ENCODE peak calls at places on chromosomes 1 and 21, in four cellular contexts. Z is IMR-90, S is H1, P is GM12878. Q is an unnamed sample. For H3K4me1, the result is how much of the 10 kb centered on the place peaks cover.

GRCh38 chr1:44035726-44036408 is 4.6 kb upstream of the SLC6A9 start:
- DNase-seq in P (no peak), S (no peak), Z (no peak), Q (peak)

GRCh38 chr1:247456914-247457638 is 828 bp downstream of the OR2B11 start:
- DNase-seq in Z (no peak), P (no peak), S (no peak), Q (no peak)

GRCh38 chr21:28427356-28428022 is 565.2 kb downstream of the LTN1 start:
- DNase-seq in S (no peak), P (no peak), Z (peak), Q (no peak)

GRCh38 chr1:64898107-64898861 is 68.1 kb downstream of the JAK1 start:
- DNase-seq in Z (peak), S (no peak), P (no peak), Q (peak)

GRCh38 chr1:73100216-73100615 is 817.9 kb upstream of the NEGR1 start:
- DNase-seq in S (no peak), Z (no peak), P (no peak), Q (no peak)

GRCh38 chr1:22290611-22291010 is 147.7 kb upstream of the WNT4 start:
- DNase-seq in Z (no peak), P (no peak), S (no peak), Q (no peak)

GRCh38 chr1:245085508-245086095 is 69.2 kb upstream of the KIF26B start:
- DNase-seq in S (no peak), P (peak), Z (peak), Q (no peak)

GRCh38 chr1:40746344-40747090 is 37.1 kb upstream of the KCNQ4 start:
- DNase-seq in Z (no peak), S (no peak), P (no peak), Q (no peak)

GRCh38 chr1:199580280-199580679 is 447.2 kb upstream of the NR5A2 start:
- DNase-seq in P (no peak), S (no peak), Z (no peak), Q (no peak)

GRCh38 chr1:162065016-162065415 is 4.5 kb upstream of the NOS1AP start:
- DNase-seq in P (no peak), S (no peak), Z (no peak), Q (no peak)

GRCh38 chr1:201566933-201567801 is 28.2 kb downstream of the NAV1 start:
- DNase-seq in P (no peak), S (no peak), Z (no peak), Q (peak)

GRCh38 chr21:32207096-32207716 is 71.6 kb downstream of the MIS18A start:
- DNase-seq in P (no peak), S (no peak), Z (no peak), Q (no peak)

GRCh38 chr1:231866392-231867331 is 240.1 kb downstream of the DISC1 start:
- DNase-seq in S (peak), P (no peak), Z (peak), Q (peak)

GRCh38 chr1:157968503-157968902 is 24.9 kb upstream of the KIRREL1 start:
- DNase-seq in P (no peak), S (no peak), Z (peak), Q (no peak)

GRCh38 chr1:198656500-198656932 is 17.7 kb downstream of the PTPRC start:
- DNase-seq in P (no peak), Z (no peak), S (no peak), Q (peak)

GRCh38 chr1:158355773-158356172 is 2.1 kb downstream of the CD1E start:
- DNase-seq in P (no peak), Z (no peak), S (no peak), Q (no peak)

GRCh38 chr1:64241069-64241468 is 37.6 kb downstream of the UBE2U start:
- DNase-seq in S (no peak), Z (no peak), P (no peak), Q (no peak)

GRCh38 chr1:22105611-22106207 is 37.2 kb downstream of the WNT4 start:
- DNase-seq in P (no peak), Z (peak), S (no peak), Q (peak)

GRCh38 chr1:202571719-202572339 is 138.4 kb downstream of the SYT2 start:
- DNase-seq in P (no peak), S (no peak), Z (peak), Q (peak)

GRCh38 chr1:28392027-28392652 is 22.6 kb downstream of the PHACTR4 start:
- DNase-seq in Z (peak), P (no peak), S (no peak), Q (no peak)

GRCh38 chr1:30988045-30988444 is 77.5 kb downstream of the PUM1 start:
- DNase-seq in S (no peak), Z (peak), P (no peak), Q (no peak)

GRCh38 chr1:88698140-88698539 is 14.1 kb downstream of the PKN2 start:
- DNase-seq in Z (peak), P (no peak), S (no peak), Q (peak)

GRCh38 chr1:191608367-191608766 is 549.9 kb upstream of the RGS18 start:
- DNase-seq in Z (peak), S (no peak), P (no peak), Q (no peak)

GRCh38 chr1:43329995-43330751 is 7.4 kb upstream of the MPL start:
- DNase-seq in P (no peak), Z (peak), S (no peak), Q (peak)

GRCh38 chr1:176996455-176997090 is 167.9 kb downstream of the ASTN1 start:
- DNase-seq in P (no peak), Z (no peak), S (peak), Q (no peak)

GRCh38 chr1:60571811-60572210 is 498.2 kb upstream of the C1orf87 start:
- DNase-seq in S (no peak), Z (no peak), P (no peak), Q (no peak)

GRCh38 chr1:155012052-155012546 is 9.5 kb downstream of the ZBTB7B start:
- DNase-seq in S (peak), Z (no peak), P (no peak), Q (peak)

GRCh38 chr1:28031173-28031572 is 57.2 kb downstream of the EYA3 start:
- DNase-seq in Z (peak), P (no peak), S (no peak), Q (no peak)

GRCh38 chr1:20329793-20330542 is 39.3 kb downstream of the VWA5B1 start:
- DNase-seq in Z (no peak), P (no peak), S (no peak), Q (no peak)

GRCh38 chr1:203969846-203970245 is 103.1 kb upstream of the SOX13 start:
- DNase-seq in Z (no peak), S (no peak), P (no peak), Q (no peak)

GRCh38 chr1:229192031-229192430 is 78.9 kb upstream of the RAB4A start:
- DNase-seq in P (no peak), Z (peak), S (no peak), Q (no peak)

GRCh38 chr21:17673261-17674020 is 60.7 kb upstream of the BTG3 start:
- DNase-seq in Z (no peak), S (no peak), P (no peak), Q (no peak)

GRCh38 chr1:202247837-202248795 is 54.5 kb downstream of the LGR6 start:
- DNase-seq in P (no peak), Z (no peak), S (no peak), Q (no peak)

GRCh38 chr1:160083968-160084770 is 2.8 kb downstream of the KCNJ9 start:
- DNase-seq in P (no peak), Z (no peak), S (no peak), Q (peak)

DNA sequence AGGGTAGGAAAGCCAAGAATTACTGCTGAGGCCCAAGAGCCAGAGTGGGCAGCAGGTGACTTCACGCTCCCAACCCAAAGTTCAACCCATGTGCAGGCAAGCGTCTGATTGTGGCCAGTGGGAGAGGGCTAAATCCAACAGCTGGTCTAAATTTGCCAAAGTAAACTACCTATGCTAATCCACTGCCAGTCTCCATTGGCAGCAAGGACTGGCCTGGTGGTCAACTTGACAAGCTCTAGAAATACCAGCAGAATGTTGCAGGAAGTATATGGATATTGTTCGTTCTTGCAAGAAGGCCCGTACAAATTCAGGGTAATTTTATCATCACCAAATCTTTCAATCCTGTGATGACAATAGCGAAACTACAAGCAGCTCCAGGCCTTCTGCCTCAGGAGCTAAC is 1.5 kb downstream of the TMEM63A start:
- DNase-seq in P (no peak), S (no peak), Z (no peak), Q (no peak)
- H3K4me1 ChIP-seq in P (under half), S (under half), Z (under half), Q (half or more)

GRCh38 chr1:15709226-15709625 is 25.1 kb downstream of the PLEKHM2 start:
- DNase-seq in Z (no peak), S (no peak), P (no peak), Q (no peak)
- TF ChIP-seq CHD1 in Z (no peak), S (no peak), P (no peak), Q (no peak)

GRCh38 chr1:153959454-153959853 is 1.0 kb upstream of the CRTC2 start:
- DNase-seq in P (no peak), S (no peak), Z (no peak), Q (no peak)

GRCh38 chr1:153957744-153958110 is 685 bp downstream of the CRTC2 start:
- DNase-seq in Z (no peak), S (no peak), P (no peak), Q (no peak)

GRCh38 chr1:153958111-153958960 is at the start of gene CRTC2:
- DNase-seq in P (peak), Z (peak), S (peak), Q (peak)

GRCh38 chr1:153958961-153959260 is 499 bp upstream of the CRTC2 start:
- DNase-seq in S (no peak), Z (no peak), P (no peak), Q (no peak)

GRCh38 chr1:153956997-153957715 is 1.3 kb downstream of the CRTC2 start:
- DNase-seq in Z (no peak), P (no peak), S (no peak), Q (no peak)
- H3K4me1 ChIP-seq in Z (under half), P (under half), S (under half), Q (under half)

GRCh38 chr1:185676969-185677368 is 57.2 kb upstream of the HMCN1 start:
- DNase-seq in S (no peak), Z (no peak), P (no peak), Q (no peak)

GRCh38 chr1:185679220-185679619 is 55.0 kb upstream of the HMCN1 start:
- DNase-seq in S (no peak), P (no peak), Z (no peak), Q (no peak)

GRCh38 chr1:185680453-185680852 is 53.7 kb upstream of the HMCN1 start:
- DNase-seq in Z (no peak), S (no peak), P (no peak), Q (no peak)

GRCh38 chr1:185681034-185681633 is 53.1 kb upstream of the HMCN1 start:
- DNase-seq in P (peak), S (no peak), Z (peak), Q (no peak)
- TF ChIP-seq CHD1 in P (no peak), S (no peak), Z (no peak), Q (no peak)

DNA sequence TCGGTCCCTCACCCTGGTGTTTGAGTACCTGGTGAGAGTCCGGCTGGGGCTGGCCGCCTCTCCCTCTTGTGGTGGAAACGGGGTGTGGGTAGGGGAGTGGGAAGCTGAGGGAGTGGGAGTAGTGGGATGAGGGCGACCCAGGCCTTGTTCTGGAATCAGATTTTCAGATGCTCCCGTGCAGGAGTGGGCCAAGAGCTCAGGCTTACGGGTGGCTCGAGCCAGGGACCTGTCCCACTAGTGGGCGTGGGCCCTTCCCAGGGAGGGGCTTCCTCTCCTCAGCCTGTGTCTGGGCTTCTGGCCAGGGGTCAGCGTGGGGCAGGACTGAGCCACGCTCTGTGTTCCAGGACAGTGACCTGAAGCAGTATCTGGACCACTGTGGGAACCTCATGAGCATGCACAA is 22.0 kb downstream of the CDK18 start:
- DNase-seq in P (no peak), S (no peak), Z (no peak), Q (no peak)
- H3K4me1 ChIP-seq in P (under half), S (under half), Z (under half), Q (under half)

GRCh38 chr1:111286912-111287311 is 3.7 kb upstream of the CHIA start:
- DNase-seq in Z (no peak), S (no peak), P (no peak), Q (no peak)
- TF ChIP-seq CHD1 in Z (no peak), S (no peak), P (no peak), Q (no peak)

DNA sequence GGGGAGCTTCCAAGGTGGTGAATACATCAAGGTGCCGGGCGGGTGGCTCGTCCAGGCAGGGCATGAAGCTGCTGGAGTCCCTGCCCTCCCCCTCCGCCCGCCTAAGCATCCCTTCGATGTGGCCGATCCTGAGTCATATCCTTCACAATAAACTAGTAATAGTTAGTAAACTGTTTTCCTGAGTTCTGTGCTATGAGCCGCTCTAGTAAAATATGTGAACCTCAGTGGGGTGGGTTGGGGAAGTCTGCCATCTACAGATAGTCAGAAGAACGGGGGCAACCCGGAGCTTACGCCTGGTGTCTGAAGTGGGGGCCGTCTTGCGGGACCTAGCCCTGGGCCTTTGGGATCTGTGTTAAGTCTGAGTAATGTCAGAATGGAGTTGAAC is 21.6 kb downstream of the C2CD2 start:
- DNase-seq in P (no peak), Z (peak), S (no peak), Q (no peak)
- H3K4me1 ChIP-seq in P (under half), Z (under half), S (under half), Q (under half)

GRCh38 chr1:153697191-153697872 is 18.8 kb downstream of the NPR1 start:
- DNase-seq in Z (no peak), S (peak), P (no peak), Q (peak)
- TF ChIP-seq CHD1 in Z (no peak), S (no peak), P (no peak), Q (no peak)

DNA sequence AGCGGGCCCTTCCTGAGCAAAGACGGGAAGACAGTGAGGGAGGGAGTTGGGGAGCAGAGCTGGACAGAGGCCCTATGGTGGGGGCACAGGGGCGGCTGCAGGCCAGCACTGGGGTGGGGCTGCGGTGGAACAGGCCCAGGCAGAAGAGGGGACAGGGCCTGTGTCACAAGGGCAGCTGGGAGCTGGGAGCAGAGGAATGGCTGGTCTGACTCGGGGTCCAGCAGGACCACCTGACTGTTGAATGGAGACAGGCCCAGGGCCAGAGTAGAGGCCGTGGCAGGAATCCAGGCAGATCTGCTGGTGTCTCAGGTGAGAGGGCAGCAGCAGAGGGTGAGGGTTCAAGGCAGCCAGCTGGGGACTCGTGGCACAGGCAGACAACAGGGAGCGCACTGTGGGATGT is 25.3 kb downstream of the CTNNBIP1 start:
- DNase-seq in P (no peak), Z (no peak), S (no peak), Q (no peak)
- H3K4me1 ChIP-seq in P (under half), Z (under half), S (under half), Q (under half)